ENCODE peak calls at places on chromosome 7, in four cellular contexts. Z is adrenal gland, Y is Panc1, E is astrocyte. O is an unnamed sample. For H3K4me1, the result is how much of the 10 kb centered on the place peaks cover.

GRCh38 chr7:76330673-76331072 is 28.1 kb downstream of the YWHAG start:
- DNase-seq in Z (no peak), Y (no peak), E (no peak), O (no peak)

GRCh38 chr7:158093156-158093796 is 494.3 kb downstream of the PTPRN2 start:
- DNase-seq in Z (no peak), Y (no peak), E (no peak), O (no peak)

GRCh38 chr7:56174346-56175085 is 58.3 kb upstream of the NUPR2 start:
- DNase-seq in Z (no peak), Y (no peak), E (no peak), O (no peak)

GRCh38 chr7:3206771-3207191 is 94.3 kb upstream of the SDK1 start:
- DNase-seq in Z (no peak), Y (no peak), E (no peak), O (no peak)

GRCh38 chr7:149859881-149860280 is 13.9 kb upstream of the ATP6V0E2 start:
- DNase-seq in Z (no peak), Y (no peak), E (no peak), O (no peak)

GRCh38 chr7:30788640-30789333 is 17.6 kb downstream of the MINDY4 start:
- DNase-seq in Z (no peak), Y (no peak), E (no peak), O (no peak)

GRCh38 chr7:26522633-26523032 is 231.0 kb downstream of the SNX10 start:
- DNase-seq in Z (no peak), Y (no peak), E (no peak), O (no peak)

GRCh38 chr7:155420116-155420515 is 37.8 kb upstream of the EN2 start:
- DNase-seq in Z (no peak), Y (no peak), E (no peak), O (no peak)

GRCh38 chr7:85068796-85069195 is 118.1 kb downstream of the SEMA3D start:
- DNase-seq in Z (no peak), Y (no peak), E (peak), O (peak)

GRCh38 chr7:118153551-118154177 is 30.3 kb upstream of the LSM8 start:
- DNase-seq in Z (peak), Y (peak), E (no peak), O (peak)

GRCh38 chr7:23065974-23066373 is 39.6 kb upstream of the KLHL7 start:
- DNase-seq in Z (no peak), Y (no peak), E (peak), O (peak)

GRCh38 chr7:105621617-105622016 is 40.3 kb upstream of the EFCAB10 start:
- DNase-seq in Z (peak), Y (no peak), E (peak), O (no peak)

GRCh38 chr7:140059288-140060242 is 3.2 kb downstream of the PARP12 start:
- DNase-seq in Z (peak), Y (peak), E (peak), O (peak)

GRCh38 chr7:102005933-102006332 is 188.5 kb downstream of the CUX1 start:
- DNase-seq in Z (no peak), Y (no peak), E (no peak), O (no peak)

GRCh38 chr7:75842836-75843446 is 29.3 kb upstream of the CCL24 start:
- DNase-seq in Z (peak), Y (peak), E (peak), O (peak)

GRCh38 chr7:12729112-12729511 is 41.7 kb downstream of the ARL4A start:
- DNase-seq in Z (peak), Y (no peak), E (peak), O (no peak)

DNA sequence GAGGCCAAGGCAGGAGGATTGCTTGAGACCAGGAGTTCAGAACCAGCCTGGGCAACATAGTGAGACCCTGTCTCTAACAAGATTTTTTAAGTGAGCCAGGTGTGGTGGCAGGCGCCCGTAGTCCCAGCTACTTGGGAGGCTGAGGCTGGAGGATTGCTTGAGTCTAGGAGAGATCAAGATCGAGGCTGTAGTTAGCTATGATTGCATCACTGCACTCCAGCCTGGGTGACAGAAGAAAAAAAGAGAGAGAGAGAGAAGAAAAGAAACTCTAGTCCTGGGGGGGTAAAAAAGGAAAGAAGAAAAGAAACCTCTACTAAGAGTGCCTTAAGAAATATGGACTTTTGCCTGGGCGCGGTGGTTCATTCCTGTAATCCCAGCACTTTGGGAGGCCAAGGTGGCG is 34.8 kb downstream of the GTF2IRD1 start:
- DNase-seq in Z (no peak), Y (no peak), E (no peak), O (no peak)
- H3K4me1 ChIP-seq in Z (under half), Y (under half), E (under half), O (under half)

DNA sequence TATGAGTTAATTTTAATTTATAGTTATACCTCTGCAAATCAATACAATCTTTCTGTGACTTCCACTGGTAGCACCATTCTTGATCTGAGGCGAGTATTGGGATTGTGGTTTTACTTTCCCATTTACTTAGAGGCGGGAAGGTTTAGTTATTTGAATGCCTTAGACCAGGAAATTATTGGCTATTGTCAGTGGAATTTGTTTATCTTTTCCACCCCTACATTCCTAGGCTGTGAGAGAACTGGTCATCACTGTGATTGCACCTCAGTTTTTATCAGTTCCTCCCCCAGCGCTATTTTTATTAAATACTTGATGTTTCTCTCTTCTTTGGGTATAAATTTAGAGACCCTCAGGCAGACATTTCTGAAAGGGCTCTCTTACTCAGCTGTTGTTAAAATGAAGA is 29.9 kb downstream of the CDK14 start:
- DNase-seq in Z (no peak), Y (no peak), E (peak), O (peak)
- H3K4me3 ChIP-seq in Z (no peak), Y (no peak), E (peak), O (no peak)

GRCh38 chr7:129947001-129947400 is 5.8 kb downstream of the UBE2H start:
- DNase-seq in Z (no peak), Y (no peak), E (no peak), O (no peak)
- H3K27ac ChIP-seq in Z (no peak), Y (peak), E (no peak), O (no peak)

DNA sequence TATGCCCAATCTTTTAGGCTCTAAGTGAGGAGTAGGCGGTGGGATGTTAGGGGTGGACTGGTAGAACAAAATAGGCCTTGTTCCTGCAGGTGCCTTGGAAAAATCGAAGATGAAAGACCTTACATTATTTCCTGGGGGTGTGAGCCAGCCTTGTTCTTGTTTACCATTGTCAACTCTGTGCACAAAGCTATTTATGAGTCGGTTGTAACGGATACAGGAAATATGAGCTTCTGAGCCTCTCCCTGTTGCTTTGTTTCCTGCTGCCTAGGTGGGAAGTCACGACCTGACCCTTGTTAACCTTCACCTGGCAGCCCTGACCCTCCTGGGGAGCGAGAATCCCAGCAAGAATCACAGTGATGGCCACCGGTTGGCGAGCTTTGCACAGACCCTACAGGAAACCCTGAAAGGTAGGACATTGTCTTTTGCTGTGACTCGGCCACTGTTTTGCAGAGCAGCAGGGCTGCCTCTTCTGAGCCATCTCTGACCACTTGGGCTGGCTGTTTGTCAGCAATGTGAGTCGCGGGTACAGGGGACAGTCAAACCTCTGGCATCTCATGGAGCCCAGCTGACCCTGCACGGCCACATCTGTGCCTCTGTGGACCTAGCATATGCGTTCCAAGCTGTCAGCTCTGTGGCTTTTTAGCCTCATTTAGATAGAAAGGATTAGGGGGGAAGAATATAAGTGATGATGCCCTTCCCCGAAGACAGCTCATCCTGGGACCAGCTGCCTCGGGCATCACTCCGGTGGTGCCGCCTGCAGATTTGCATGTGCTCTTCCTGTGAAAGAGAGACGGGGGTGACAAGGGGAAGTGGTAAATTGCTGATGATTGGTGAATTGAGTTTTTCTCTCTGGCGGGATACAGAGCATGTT is 102.1 kb upstream of the ANLN start:
- DNase-seq in Z (no peak), Y (peak), E (no peak), O (no peak)
- H3K4me1 ChIP-seq in Z (under half), Y (half or more), E (under half), O (under half)

GRCh38 chr7:179209-179681 is 13.1 kb upstream of the FAM20C start:
- DNase-seq in Z (no peak), Y (no peak), E (no peak), O (no peak)
- H3K4me3 ChIP-seq in Z (no peak), Y (no peak), E (no peak), O (no peak)

GRCh38 chr7:87038993-87039716 is 20.3 kb downstream of the ELAPOR2 start:
- DNase-seq in Z (no peak), Y (no peak), E (no peak), O (no peak)
- H3K27ac ChIP-seq in Z (no peak), Y (no peak), E (no peak), O (no peak)

O was measured in mammary epithelial cell.